ENCODE peak calls at places on chromosome 15, in four cellular contexts. Z, U, A and M are unnamed samples.

GRCh38 chr15:89299896-89300295 is 34.7 kb downstream of the POLG start:
- DNase-seq in U (peak; percentile 64), A (peak; percentile 38), Z (no peak), M (no peak)

GRCh38 chr15:43294091-43294706 is 27.5 kb upstream of the TGM5 start:
- DNase-seq in Z (no peak), U (no peak), A (no peak), M (no peak)

GRCh38 chr15:43932907-43933306 is 106.1 kb downstream of the WDR76 start:
- DNase-seq in U (no peak), A (no peak), Z (no peak), M (peak; percentile 58)

GRCh38 chr15:86201313-86202008 is 121.8 kb downstream of the AGBL1 start:
- DNase-seq in A (no peak), Z (no peak), U (no peak), M (no peak)

GRCh38 chr15:74318376-74319137 is 48.9 kb downstream of the CYP11A1 start:
- DNase-seq in U (no peak), Z (no peak), A (no peak), M (peak; percentile 75)

GRCh38 chr15:99059010-99059981 is 45.6 kb upstream of the SYNM start:
- DNase-seq in Z (peak; percentile 76), U (peak; percentile 87), A (peak; percentile 78), M (peak; percentile 92)

GRCh38 chr15:90813796-90814192 is 54.6 kb upstream of the FURIN start:
- DNase-seq in U (no peak), Z (no peak), A (no peak), M (no peak)

GRCh38 chr15:67164811-67165652 is 89.4 kb downstream of the AAGAB start:
- DNase-seq in Z (no peak), U (peak; percentile 70), A (no peak), M (peak; percentile 75)

GRCh38 chr15:53437985-53438841 is 321.2 kb downstream of the WDR72 start:
- DNase-seq in A (no peak), Z (no peak), U (no peak), M (no peak)

GRCh38 chr15:41438206-41438605 is 21.3 kb downstream of the RTF1 start:
- DNase-seq in Z (no peak), A (no peak), U (peak; percentile 44), M (no peak)

GRCh38 chr15:88118035-88118434 is 138.5 kb downstream of the NTRK3 start:
- DNase-seq in Z (no peak), U (no peak), A (no peak), M (no peak)

DNA sequence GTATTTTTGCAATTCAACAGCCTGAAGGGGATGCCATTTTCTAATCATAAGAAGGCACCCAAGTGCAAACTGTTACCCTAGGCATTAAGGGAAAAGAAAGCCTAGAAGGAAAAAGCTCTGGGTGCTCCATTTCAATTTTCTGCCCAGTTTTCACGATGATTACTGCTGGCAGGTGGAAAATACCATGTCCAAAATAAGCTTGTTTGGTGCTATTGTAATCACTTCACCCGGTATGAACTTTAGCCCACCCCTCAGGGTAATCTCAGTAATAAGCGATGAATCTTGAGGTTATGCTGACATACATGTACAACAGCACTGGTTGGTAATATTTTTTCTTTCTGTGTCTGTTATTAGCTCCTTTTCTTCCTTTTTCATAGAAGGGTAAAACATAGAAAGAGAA is 88.6 kb upstream of the MEX3B start:
- DNase-seq in A (no peak), Z (no peak), U (no peak), M (no peak)
- H3K4me1 ChIP-seq in A (peaks cover 37% of the 10 kb centered on the region), Z (peaks cover 1% of the 10 kb centered on the region), U (peaks cover 27% of the 10 kb centered on the region), M (no peaks in the 10 kb centered on the region)

DNA sequence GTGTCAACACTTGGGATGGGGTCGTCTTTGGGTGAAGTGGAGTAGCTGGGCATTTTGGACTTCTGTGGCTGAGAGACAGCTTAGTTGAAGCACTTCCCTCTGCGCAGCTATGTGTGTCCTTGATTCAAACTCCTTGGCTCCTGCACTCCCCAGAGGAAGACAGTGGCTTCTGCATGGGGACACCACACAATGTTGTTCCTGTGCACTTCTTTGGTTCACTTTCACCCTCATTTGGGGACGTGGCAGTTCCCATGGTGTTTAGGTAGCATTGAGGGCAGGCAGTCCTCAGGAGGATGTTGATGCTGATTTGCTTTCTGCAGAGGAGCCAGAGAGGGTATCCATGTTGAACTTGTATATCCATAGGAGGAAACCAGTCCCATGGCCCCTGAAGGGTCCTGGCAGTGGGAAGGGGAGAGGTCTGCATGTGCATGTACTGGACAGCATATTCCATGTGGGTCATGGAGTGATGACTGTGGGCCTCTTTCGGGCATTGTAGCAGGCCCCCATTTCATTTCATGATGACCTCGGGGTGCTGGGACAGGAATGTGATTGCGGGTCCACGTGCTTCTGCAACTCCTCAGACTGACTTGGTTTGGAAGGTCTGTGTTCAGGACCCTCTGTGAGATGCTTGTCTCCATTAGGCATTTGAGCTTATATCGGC is 135.4 kb downstream of the SNRPN start:
- DNase-seq in A (no peak), U (no peak), Z (no peak), M (no peak)
- H3K9me3 ChIP-seq in A (peaks cover 2% of the 10 kb centered on the region), U (peaks cover 62% of the 10 kb centered on the region), Z (peaks cover 99% of the 10 kb centered on the region), M (peaks cover 38% of the 10 kb centered on the region)

GRCh38 chr15:65355173-65355982 is 22.4 kb downstream of the IGDCC3 start:
- DNase-seq in Z (no peak), U (no peak), A (no peak), M (no peak)

GRCh38 chr15:65354835-65355172 is 23.0 kb downstream of the IGDCC3 start:
- DNase-seq in A (no peak), Z (no peak), U (no peak), M (no peak)

GRCh38 chr15:65361708-65362459 is 15.9 kb downstream of the IGDCC3 start:
- DNase-seq in Z (no peak), U (no peak), A (no peak), M (no peak)

DNA sequence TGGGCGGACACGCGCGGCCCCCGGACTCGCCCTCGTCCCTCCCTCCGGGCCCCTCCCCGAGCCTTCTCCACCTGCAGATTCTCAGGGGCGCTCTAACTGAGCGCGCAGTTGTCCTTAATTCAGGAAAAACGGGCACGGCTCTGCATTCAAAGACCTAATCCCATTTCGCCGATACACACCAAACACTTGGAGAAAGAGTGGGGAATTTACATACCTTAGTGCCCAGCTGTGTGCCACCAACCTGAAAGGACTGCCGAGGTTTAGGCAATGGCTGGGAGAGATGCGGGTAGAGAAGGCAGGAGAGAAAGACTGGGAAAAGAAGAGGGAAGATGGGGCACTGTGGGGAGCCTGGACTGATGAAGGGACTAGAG is 21.8 kb downstream of the IGDCC3 start:
- DNase-seq in U (no peak), Z (no peak), A (no peak), M (no peak)
- H3K4me1 ChIP-seq in U (peaks cover 4% of the 10 kb centered on the region), Z (peaks cover 7% of the 10 kb centered on the region), A (no peaks in the 10 kb centered on the region), M (no peaks in the 10 kb centered on the region)

DNA sequence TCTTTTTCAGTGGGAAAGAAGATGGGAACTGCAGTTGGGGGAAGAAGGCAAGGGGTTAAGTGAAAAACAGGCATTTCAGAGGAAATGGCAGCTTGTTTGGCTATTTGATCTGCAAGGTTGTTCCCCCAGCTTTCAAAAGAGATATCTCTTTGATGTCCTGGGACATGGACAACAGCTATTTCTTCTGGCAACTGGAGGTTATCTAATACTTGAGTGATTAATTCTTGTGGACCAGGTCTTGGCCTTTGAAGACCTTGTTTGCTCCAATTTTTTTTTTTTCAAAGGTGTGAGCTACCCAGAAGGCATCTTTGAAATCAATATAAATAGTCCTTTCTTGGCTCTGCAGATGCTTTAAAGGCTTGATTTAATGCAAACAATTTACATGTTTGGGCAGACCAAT is 51.5 kb downstream of the KATNBL1 start:
- DNase-seq in Z (no peak), U (no peak), A (no peak), M (no peak)
- H3K9me3 ChIP-seq in Z (peaks cover 33% of the 10 kb centered on the region), U (peaks cover 32% of the 10 kb centered on the region), A (peaks cover 66% of the 10 kb centered on the region), M (peaks cover 3% of the 10 kb centered on the region)